ENCODE peak calls at places on chromosomes 6 and 20, in four cellular contexts. One of them, this sample, is unnamed.

GRCh38 chr6:882084-882598 is 189.2 kb upstream of the EXOC2 start:
- DNase-seq in upper lobe of right lung: no peak
- DNase-seq in foreskin fibroblast: no peak
- DNase-seq in psoas muscle: no peak
- DNase-seq in this sample: no peak

GRCh38 chr6:37861452-37861851 is 41.9 kb downstream of the ZFAND3 start:
- DNase-seq in psoas muscle: no peak
- DNase-seq in upper lobe of right lung: no peak
- DNase-seq in foreskin fibroblast: no peak
- DNase-seq in this sample: no peak

GRCh38 chr6:125166711-125167110 is 13.1 kb downstream of the TPD52L1 start:
- DNase-seq in psoas muscle: no peak
- DNase-seq in foreskin fibroblast: no peak
- DNase-seq in upper lobe of right lung: no peak
- DNase-seq in this sample: no peak

GRCh38 chr6:158879180-158879579 is 60.0 kb upstream of the EZR start:
- DNase-seq in psoas muscle: no peak
- DNase-seq in upper lobe of right lung: no peak
- DNase-seq in foreskin fibroblast: no peak
- DNase-seq in this sample: peak

GRCh38 chr20:17083738-17084137 is 143.1 kb upstream of the PCSK2 start:
- DNase-seq in upper lobe of right lung: no peak
- DNase-seq in foreskin fibroblast: no peak
- DNase-seq in psoas muscle: no peak
- DNase-seq in this sample: no peak

GRCh38 chr6:14458669-14459266 is 341.2 kb downstream of the CD83 start:
- DNase-seq in psoas muscle: no peak
- DNase-seq in upper lobe of right lung: no peak
- DNase-seq in foreskin fibroblast: peak
- DNase-seq in this sample: no peak

GRCh38 chr6:53043626-53044025 is 21.6 kb upstream of the FBXO9 start:
- DNase-seq in upper lobe of right lung: no peak
- DNase-seq in foreskin fibroblast: peak
- DNase-seq in psoas muscle: no peak
- DNase-seq in this sample: no peak

GRCh38 chr20:60132162-60132826 is 174.1 kb downstream of the CDH26 start:
- DNase-seq in foreskin fibroblast: no peak
- DNase-seq in upper lobe of right lung: no peak
- DNase-seq in psoas muscle: no peak
- DNase-seq in this sample: no peak

GRCh38 chr6:31068738-31069340 is 43.5 kb downstream of the C6orf15 start:
- DNase-seq in foreskin fibroblast: peak
- DNase-seq in psoas muscle: peak
- DNase-seq in upper lobe of right lung: peak
- DNase-seq in this sample: peak

GRCh38 chr6:123965894-123966293 is 162.2 kb downstream of the NKAIN2 start:
- DNase-seq in foreskin fibroblast: no peak
- DNase-seq in upper lobe of right lung: no peak
- DNase-seq in psoas muscle: no peak
- DNase-seq in this sample: no peak

GRCh38 chr6:80003841-80004198 is 629 bp upstream of the TTK start:
- DNase-seq in psoas muscle: peak
- DNase-seq in upper lobe of right lung: peak
- DNase-seq in foreskin fibroblast: peak
- DNase-seq in this sample: no peak

GRCh38 chr20:24497851-24498250 is 28.4 kb downstream of the SYNDIG1 start:
- DNase-seq in upper lobe of right lung: no peak
- DNase-seq in psoas muscle: no peak
- DNase-seq in foreskin fibroblast: no peak
- DNase-seq in this sample: peak

GRCh38 chr6:109527989-109528388 is 45.0 kb upstream of the ZBTB24 start:
- DNase-seq in upper lobe of right lung: no peak
- DNase-seq in foreskin fibroblast: no peak
- DNase-seq in psoas muscle: no peak
- DNase-seq in this sample: peak

GRCh38 chr20:41664584-41664983 is 46.4 kb upstream of the CHD6 start:
- DNase-seq in foreskin fibroblast: no peak
- DNase-seq in psoas muscle: no peak
- DNase-seq in upper lobe of right lung: no peak
- DNase-seq in this sample: peak

GRCh38 chr6:128600397-128600951 is 80.1 kb upstream of the PTPRK start:
- DNase-seq in psoas muscle: no peak
- DNase-seq in upper lobe of right lung: no peak
- DNase-seq in foreskin fibroblast: peak
- DNase-seq in this sample: peak

GRCh38 chr6:30508890-30509736 is 19.8 kb downstream of the HLA-E start:
- DNase-seq in upper lobe of right lung: no peak
- DNase-seq in foreskin fibroblast: no peak
- DNase-seq in psoas muscle: no peak
- DNase-seq in this sample: peak

GRCh38 chr6:137223370-137224131 is 4.4 kb upstream of the IFNGR1 start:
- DNase-seq in psoas muscle: no peak
- DNase-seq in foreskin fibroblast: no peak
- DNase-seq in upper lobe of right lung: no peak
- DNase-seq in this sample: peak

GRCh38 chr20:24605937-24606455 is 136.6 kb downstream of the SYNDIG1 start:
- DNase-seq in psoas muscle: no peak
- DNase-seq in foreskin fibroblast: no peak
- DNase-seq in upper lobe of right lung: no peak
- DNase-seq in this sample: no peak

DNA sequence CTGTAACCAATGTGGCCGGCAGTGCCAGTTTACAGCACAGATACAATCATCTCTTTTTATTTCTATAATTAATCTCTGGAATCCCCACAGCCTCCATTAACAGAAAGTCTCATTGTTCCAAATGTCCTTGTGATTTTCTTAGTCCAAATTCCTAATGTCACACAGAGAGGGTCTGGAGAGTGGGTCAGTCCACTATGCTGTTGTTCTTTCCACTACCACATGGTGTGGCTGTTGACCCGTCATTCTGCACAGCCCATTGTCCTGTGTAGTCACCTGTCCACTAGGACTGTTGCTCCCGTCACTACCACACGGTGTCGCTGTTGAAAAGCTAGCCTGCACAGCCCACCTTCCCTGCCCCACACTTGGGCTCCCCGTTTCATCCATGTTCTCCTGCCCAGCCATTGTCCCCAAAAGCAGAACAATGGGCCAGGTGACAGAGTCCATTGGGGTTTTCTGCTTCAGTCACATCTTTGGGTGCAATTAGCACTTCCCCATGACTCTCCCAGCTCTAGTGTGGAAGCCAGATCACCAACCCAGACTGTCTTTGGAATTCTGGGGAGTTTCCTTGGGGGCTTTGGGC is 8.6 kb upstream of the LBP start:
- DNase-seq in upper lobe of right lung: no peak
- DNase-seq in foreskin fibroblast: no peak
- DNase-seq in psoas muscle: peak
- DNase-seq in this sample: peak
- TF ChIP-seq CTCF in upper lobe of right lung: peak
- TF ChIP-seq CTCF in foreskin fibroblast: peak
- TF ChIP-seq CTCF in psoas muscle: peak
- TF ChIP-seq CTCF in this sample: peak

GRCh38 chr6:169954977-169955376 is 203.6 kb downstream of the ERMARD start:
- DNase-seq in psoas muscle: no peak
- DNase-seq in upper lobe of right lung: no peak
- DNase-seq in foreskin fibroblast: no peak
- DNase-seq in this sample: no peak
- H3K4me3 ChIP-seq in psoas muscle: no peak
- H3K4me3 ChIP-seq in upper lobe of right lung: no peak
- H3K4me3 ChIP-seq in foreskin fibroblast: no peak
- H3K4me3 ChIP-seq in this sample: no peak

GRCh38 chr20:6384956-6385355 is 262.1 kb upstream of the FERMT1 start:
- DNase-seq in foreskin fibroblast: no peak
- DNase-seq in upper lobe of right lung: no peak
- DNase-seq in psoas muscle: no peak
- DNase-seq in this sample: no peak

GRCh38 chr20:6384368-6384767 is 261.5 kb upstream of the FERMT1 start:
- DNase-seq in foreskin fibroblast: no peak
- DNase-seq in psoas muscle: no peak
- DNase-seq in upper lobe of right lung: no peak
- DNase-seq in this sample: no peak

DNA sequence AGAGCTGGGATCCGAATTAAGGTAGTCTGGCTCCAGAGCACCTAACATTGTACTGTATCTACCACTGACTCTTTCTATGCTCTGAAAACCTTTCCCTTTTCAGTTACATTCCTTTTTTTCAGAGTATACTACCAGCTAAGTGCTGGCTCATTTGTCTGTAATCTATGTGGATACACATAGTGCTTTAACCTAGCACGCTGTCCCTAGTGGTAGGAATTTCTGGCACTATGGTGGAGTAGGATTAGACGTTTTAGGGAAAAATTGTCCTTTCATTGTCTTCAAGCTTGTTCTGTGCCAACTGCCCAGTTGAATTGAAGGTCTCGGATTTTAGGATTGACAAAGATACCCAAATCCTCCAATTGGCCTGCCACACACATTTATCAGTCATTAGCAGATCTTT is 259.1 kb upstream of the FERMT1 start:
- DNase-seq in foreskin fibroblast: no peak
- DNase-seq in upper lobe of right lung: no peak
- DNase-seq in psoas muscle: no peak
- DNase-seq in this sample: no peak
- TF ChIP-seq CTCF in foreskin fibroblast: peak
- TF ChIP-seq CTCF in upper lobe of right lung: peak
- TF ChIP-seq CTCF in psoas muscle: no peak
- TF ChIP-seq CTCF in this sample: no peak

DNA sequence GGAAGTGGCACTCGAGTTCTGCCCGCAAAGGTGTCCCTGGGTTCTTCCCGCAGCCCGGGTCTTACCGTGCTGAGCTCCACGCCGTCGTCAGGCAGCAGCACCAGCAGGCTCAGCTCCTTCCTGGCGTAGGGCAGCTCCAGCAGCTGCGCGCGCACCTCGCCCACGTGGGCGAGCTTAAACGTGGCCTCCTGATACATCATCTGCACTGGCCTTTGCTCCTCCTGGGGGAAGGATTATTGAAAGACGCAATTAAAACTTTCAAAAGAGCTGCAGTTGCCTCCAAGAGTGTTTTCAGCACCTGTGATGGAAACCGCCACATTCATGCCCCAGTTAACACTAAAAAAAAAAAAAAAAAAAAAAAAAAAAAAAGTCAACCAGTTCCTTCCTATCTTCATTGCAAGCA is 11.3 kb downstream of the SERPINB9 start:
- DNase-seq in foreskin fibroblast: no peak
- DNase-seq in upper lobe of right lung: no peak
- DNase-seq in psoas muscle: no peak
- DNase-seq in this sample: no peak
- H3K4me3 ChIP-seq in foreskin fibroblast: no peak
- H3K4me3 ChIP-seq in upper lobe of right lung: no peak
- H3K4me3 ChIP-seq in psoas muscle: no peak
- H3K4me3 ChIP-seq in this sample: no peak

GRCh38 chr6:103273048-103273447 is 1586.7 kb downstream of the HACE1 start:
- DNase-seq in foreskin fibroblast: no peak
- DNase-seq in upper lobe of right lung: no peak
- DNase-seq in psoas muscle: no peak
- DNase-seq in this sample: no peak
- TF ChIP-seq CTCF in foreskin fibroblast: no peak
- TF ChIP-seq CTCF in upper lobe of right lung: peak
- TF ChIP-seq CTCF in psoas muscle: peak
- TF ChIP-seq CTCF in this sample: no peak

GRCh38 chr6:163712569-163712966 is 298.1 kb downstream of the QKI start:
- DNase-seq in foreskin fibroblast: no peak
- DNase-seq in upper lobe of right lung: no peak
- DNase-seq in psoas muscle: no peak
- DNase-seq in this sample: no peak

GRCh38 chr6:163710552-163710951 is 296.0 kb downstream of the QKI start:
- DNase-seq in foreskin fibroblast: no peak
- DNase-seq in upper lobe of right lung: no peak
- DNase-seq in psoas muscle: no peak
- DNase-seq in this sample: no peak

GRCh38 chr6:163711615-163712568 is 297.4 kb downstream of the QKI start:
- DNase-seq in upper lobe of right lung: peak
- DNase-seq in psoas muscle: peak
- DNase-seq in foreskin fibroblast: peak
- DNase-seq in this sample: peak

GRCh38 chr6:163709693-163710092 is 295.2 kb downstream of the QKI start:
- DNase-seq in upper lobe of right lung: no peak
- DNase-seq in psoas muscle: no peak
- DNase-seq in foreskin fibroblast: no peak
- DNase-seq in this sample: no peak

DNA sequence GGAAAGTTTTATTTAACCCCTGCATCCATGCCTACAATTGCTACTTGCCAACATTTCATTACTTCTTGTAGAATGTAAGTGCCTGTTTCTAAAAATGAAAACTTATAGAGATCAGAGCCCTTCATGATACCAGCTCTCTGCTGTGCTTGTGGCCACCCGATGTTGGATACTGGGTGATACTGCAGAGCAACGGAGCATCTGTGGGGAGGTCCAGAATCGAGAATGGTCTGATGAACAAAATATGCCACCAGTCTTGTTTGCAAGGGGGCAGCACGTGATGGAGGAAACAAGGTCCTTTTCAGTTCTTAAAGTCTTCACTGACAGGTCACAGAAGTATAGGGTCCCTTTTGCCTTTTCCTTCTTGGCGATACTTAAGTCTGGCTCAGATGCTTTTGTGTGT is 296.6 kb downstream of the QKI start:
- DNase-seq in upper lobe of right lung: no peak
- DNase-seq in psoas muscle: no peak
- DNase-seq in foreskin fibroblast: no peak
- DNase-seq in this sample: no peak
- H3K4me3 ChIP-seq in upper lobe of right lung: no peak
- H3K4me3 ChIP-seq in psoas muscle: no peak
- H3K4me3 ChIP-seq in foreskin fibroblast: no peak
- H3K4me3 ChIP-seq in this sample: no peak

DNA sequence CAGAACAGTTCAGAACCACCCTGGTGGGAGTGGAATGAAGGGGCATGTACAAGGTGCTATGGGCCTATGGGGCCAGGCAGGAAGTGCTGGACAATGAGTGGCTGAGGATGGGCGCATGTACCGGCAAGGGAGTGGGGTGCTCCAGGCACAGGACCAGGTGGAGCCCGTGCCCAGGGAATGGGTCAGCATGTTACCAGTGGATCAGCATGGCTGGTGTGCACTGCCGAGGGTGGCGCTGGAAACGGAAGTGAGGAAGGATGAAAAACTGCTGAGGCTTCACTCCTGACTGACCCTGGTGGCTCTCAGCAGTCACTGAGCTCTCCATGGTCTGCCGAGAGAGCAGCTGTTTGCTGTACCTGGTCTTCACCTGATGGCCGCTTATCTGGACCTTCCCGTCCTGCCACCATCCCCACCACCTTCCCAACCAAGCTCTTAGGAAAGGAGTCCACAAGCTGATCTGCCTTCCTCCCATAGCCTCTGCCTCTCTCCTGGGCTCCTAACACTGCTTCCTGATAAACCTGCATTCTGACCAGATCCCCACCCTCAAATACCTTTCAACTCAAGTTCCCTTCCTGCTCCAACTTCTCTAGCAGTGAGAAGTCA is 7.2 kb downstream of the UQCC2 start:
- DNase-seq in psoas muscle: no peak
- DNase-seq in foreskin fibroblast: no peak
- DNase-seq in upper lobe of right lung: peak
- DNase-seq in this sample: no peak
- TF ChIP-seq CTCF in psoas muscle: no peak
- TF ChIP-seq CTCF in foreskin fibroblast: no peak
- TF ChIP-seq CTCF in upper lobe of right lung: no peak
- TF ChIP-seq CTCF in this sample: no peak